ENCODE peak calls at places on chromosomes 12 and 14, in ten cellular contexts. Q is iPS DF 6.9; G is fibroblast of lung; X is breast epithelium; P is CD4-positive, CD25-positive, alpha-beta regulatory T cell; C is GM23248; T is osteoblast; H is mammary epithelial cell; R is aorta; E is tibial artery. A is an unnamed sample.

GRCh38 chr12:31618228-31619025 is 27.5 kb upstream of the DENND5B start:
- DNase-seq in Q (no peak), G (peak; percentile 18), X (no peak), P (no peak), C (no peak), T (peak; percentile 45), H (no peak), R (no peak), E (no peak), A (no peak)

GRCh38 chr12:50568338-50569155 is 63.8 kb downstream of the DIP2B start:
- DNase-seq in Q (no peak), G (peak; percentile 40), X (no peak), P (no peak), C (peak; percentile 16), T (no peak), H (no peak), R (no peak), E (no peak), A (no peak)

GRCh38 chr12:81128930-81129554 is 51.2 kb downstream of the ACSS3 start:
- DNase-seq in Q (peak; percentile 27), G (peak; percentile 59), X (no peak), P (peak; percentile 3), C (peak; percentile 60), T (peak; percentile 30), H (peak; percentile 27), R (no peak), E (no peak), A (no peak)

GRCh38 chr14:69571879-69572633 is 2.6 kb downstream of the CCDC177 start:
- DNase-seq in Q (no peak), G (peak; percentile 14), X (no peak), P (peak; percentile 16), C (peak; percentile 44), T (peak; percentile 87), H (peak; percentile 53), R (no peak), E (no peak), A (no peak)

GRCh38 chr14:93953739-93954515 is 22.4 kb downstream of the ASB2 start:
- DNase-seq in Q (no peak), G (no peak), X (no peak), P (no peak), C (no peak), T (peak; percentile 88), H (no peak), R (no peak), E (no peak), A (no peak)

GRCh38 chr12:30796508-30796780 is 41.7 kb upstream of the CAPRIN2 start:
- DNase-seq in Q (no peak), G (peak; percentile 71), X (no peak), P (no peak), C (peak; percentile 78), T (peak; percentile 90), H (no peak), R (peak; percentile 58), E (peak; percentile 66), A (no peak)

GRCh38 chr12:52395761-52396434 is 10.2 kb downstream of the KRT82 start:
- DNase-seq in Q (peak; percentile 77), G (no peak), X (no peak), P (no peak), C (peak; percentile 56), T (peak; percentile 77), H (peak; percentile 57), R (peak; percentile 27), E (no peak), A (peak; percentile 59)

GRCh38 chr12:57165741-57166140 is 18.3 kb upstream of the LRP1-AS start:
- DNase-seq in Q (no peak), G (no peak), X (no peak), P (no peak), C (peak; percentile 88), T (peak; percentile 94), H (peak; percentile 43), R (no peak), E (no peak), A (no peak)

GRCh38 chr14:91249841-91250616 is 5.5 kb upstream of the GPR68 start:
- DNase-seq in Q (no peak), G (no peak), X (no peak), P (peak; percentile 78), C (peak; percentile 38), T (no peak), H (peak; percentile 33), R (no peak), E (no peak), A (peak; percentile 78)

GRCh38 chr12:126734738-126735137 is 1532.2 kb upstream of the TMEM132C start:
- DNase-seq in Q (no peak), G (no peak), X (no peak), P (no peak), C (no peak), T (no peak), H (no peak), R (no peak), E (no peak), A (no peak)

GRCh38 chr14:69948311-69948710 is 69.1 kb downstream of the SMOC1 start:
- DNase-seq in Q (no peak), G (no peak), X (no peak), P (no peak), C (no peak), T (no peak), H (no peak), R (no peak), E (no peak), A (no peak)

GRCh38 chr14:21072102-21072501 is 2.0 kb downstream of the ARHGEF40 start:
- DNase-seq in Q (no peak), G (peak; percentile 81), X (no peak), P (no peak), C (peak; percentile 93), T (peak; percentile 99), H (no peak), R (no peak), E (no peak), A (no peak)

GRCh38 chr12:116343331-116343884 is 65.9 kb upstream of the MED13L start:
- DNase-seq in Q (no peak), G (no peak), X (no peak), P (no peak), C (no peak), T (no peak), H (no peak), R (no peak), E (no peak), A (no peak)

GRCh38 chr12:68919581-68920239 is 13.3 kb downstream of the CPM start:
- DNase-seq in Q (no peak), G (no peak), X (no peak), P (no peak), C (no peak), T (no peak), H (no peak), R (no peak), E (no peak), A (no peak)

GRCh38 chr12:6778571-6779550 is 6.5 kb downstream of the LAG3 start:
- DNase-seq in Q (peak; percentile 99), G (peak; percentile 94), X (peak; percentile 93), P (peak; percentile 89), C (peak; percentile 96), T (peak; percentile 99), H (peak; percentile 82), R (peak; percentile 95), E (peak; percentile 96), A (peak; percentile 95)
- H3K27ac ChIP-seq in Q (no peak overlapping the region), G (no peak overlapping the region), X (peak overlapping the region; percentile 79), P (peak overlapping the region; percentile 17), C (peak overlapping the region; percentile 1), T (no peak overlapping the region), H (no peak overlapping the region), R (peak overlapping the region; percentile 2), E (peak overlapping the region; percentile 77), A (peak overlapping the region; percentile 52)

DNA sequence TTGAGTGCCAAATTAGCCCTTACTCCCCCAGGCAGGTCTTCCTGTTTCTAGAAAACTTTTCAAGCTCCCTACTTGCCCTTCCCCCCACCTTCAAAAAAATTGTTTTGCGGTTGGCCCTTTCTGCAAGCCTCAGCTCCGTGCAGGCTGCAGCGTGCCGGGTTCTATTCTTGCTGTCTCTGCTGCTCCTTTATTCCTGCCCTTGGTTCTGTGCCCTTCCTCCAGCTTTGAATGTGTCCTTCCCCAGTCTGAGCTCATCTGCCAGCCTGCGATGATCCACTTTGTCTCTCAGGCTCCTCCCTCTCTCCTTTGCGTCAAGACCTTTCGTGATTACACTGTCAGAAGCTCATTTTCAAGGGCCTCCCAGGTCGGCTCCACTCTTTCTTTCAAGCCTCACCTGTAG is 98.6 kb downstream of the IRF2BPL start:
- DNase-seq in Q (no peak), G (no peak), X (no peak), P (peak; percentile 87), C (peak; percentile 74), T (peak; percentile 71), H (peak; percentile 59), R (peak; percentile 79), E (no peak), A (no peak)
- H3K4me3 ChIP-seq in Q (no peak overlapping the region), G (no peak overlapping the region), X (no peak overlapping the region), P (peak overlapping the region; percentile 53), C (no peak overlapping the region), T (no peak overlapping the region), H (no peak overlapping the region), R (no peak overlapping the region), E (no peak overlapping the region), A (no peak overlapping the region)

GRCh38 chr12:121766290-121767039 is 27.0 kb downstream of the RHOF start:
- DNase-seq in Q (no peak), G (no peak), X (no peak), P (no peak), C (peak; percentile 55), T (peak; percentile 89), H (no peak), R (no peak), E (no peak), A (no peak)

GRCh38 chr12:121769297-121769830 is 24.1 kb downstream of the RHOF start:
- DNase-seq in Q (no peak), G (no peak), X (no peak), P (no peak), C (no peak), T (peak; percentile 25), H (no peak), R (no peak), E (no peak), A (no peak)

GRCh38 chr12:121769831-121770301 is 23.6 kb downstream of the RHOF start:
- DNase-seq in Q (no peak), G (no peak), X (no peak), P (no peak), C (no peak), T (no peak), H (no peak), R (no peak), E (no peak), A (no peak)

GRCh38 chr12:121765573-121765972 is 27.9 kb downstream of the RHOF start:
- DNase-seq in Q (no peak), G (peak; percentile 89), X (no peak), P (no peak), C (peak; percentile 93), T (peak; percentile 92), H (peak; percentile 58), R (no peak), E (no peak), A (no peak)

GRCh38 chr12:121767525-121768016 is 25.9 kb downstream of the RHOF start:
- DNase-seq in Q (no peak), G (peak; percentile 73), X (no peak), P (no peak), C (peak; percentile 90), T (peak; percentile 98), H (no peak), R (peak; percentile 78), E (peak; percentile 89), A (no peak)
- H3K9me3 ChIP-seq in Q (no peaks in the 10 kb centered on the region), G (no peaks in the 10 kb centered on the region), X (no peaks in the 10 kb centered on the region), P (no peaks in the 10 kb centered on the region), C (no peaks in the 10 kb centered on the region), T (no peaks in the 10 kb centered on the region), H (no peaks in the 10 kb centered on the region), R (no peaks in the 10 kb centered on the region), E (no peaks in the 10 kb centered on the region), A (no peaks in the 10 kb centered on the region)

DNA sequence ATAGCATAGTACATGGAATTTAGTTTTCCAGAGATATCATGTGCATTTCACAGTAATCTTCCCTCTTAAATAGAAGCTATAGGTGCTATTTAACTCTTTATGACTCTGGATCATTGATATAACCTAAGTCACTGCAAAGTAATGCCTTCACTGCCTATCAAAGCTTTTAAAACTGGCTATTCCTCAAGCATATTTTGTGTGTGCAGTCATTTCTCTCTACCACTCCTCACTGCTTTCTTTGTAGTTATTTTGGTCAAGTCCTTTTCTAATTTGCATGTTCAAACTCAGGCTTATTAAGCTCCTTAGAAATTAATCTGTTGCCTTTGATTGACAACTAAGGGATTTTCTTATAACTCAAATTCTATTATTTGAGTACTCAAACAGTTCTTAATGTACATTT is 79.4 kb upstream of the PLEKHG7 start:
- DNase-seq in Q (no peak), G (no peak), X (no peak), P (no peak), C (no peak), T (no peak), H (no peak), R (no peak), E (no peak), A (no peak)
- H3K27ac ChIP-seq in Q (no peak overlapping the region), G (no peak overlapping the region), X (no peak overlapping the region), P (no peak overlapping the region), C (no peak overlapping the region), T (peak overlapping the region; percentile 62), H (no peak overlapping the region), R (no peak overlapping the region), E (no peak overlapping the region), A (no peak overlapping the region)

A was measured in upper lobe of right lung.